ENCODE peak calls at places on chromosomes 4 and X, in nine cellular contexts. Q is nucleus accumbens; Z is lower lobe of right lung; T is dorsolateral prefrontal cortex; V is stimulated activated CD8-positive, alpha-beta memory T cell treated with anti-CD3 and anti-CD28 coated beads, Interleukin-7, amount 100 ng/mL, for 1 hour; P is T-cell; G is aorta; D is GM23248; A is left kidney. U is an unnamed sample.

GRCh38 chrX:124023838-124024238 is 62.3 kb downstream of the STAG2 start:
- DNase-seq in A (no peak), Z (no peak), P (no peak), Q (no peak), V (no peak), G (no peak), D (peak; percentile 68), T (no peak), U (no peak)

GRCh38 chrX:78517124-78517523 is 142.0 kb downstream of the RTL3 start:
- DNase-seq in D (no peak), V (no peak), A (no peak), Z (no peak), Q (no peak), T (no peak), G (no peak), P (peak; percentile 49), U (no peak)

GRCh38 chr4:47510506-47511143 is 25.6 kb downstream of the ATP10D start:
- DNase-seq in P (no peak), G (no peak), D (peak; percentile 60), V (no peak), Q (no peak), Z (no peak), A (no peak), T (no peak), U (no peak)

GRCh38 chrX:9875801-9876200 is 89.6 kb downstream of the SHROOM2 start:
- DNase-seq in T (no peak), A (no peak), G (no peak), V (no peak), Q (no peak), Z (no peak), D (no peak), P (no peak), U (no peak)

GRCh38 chrX:101357166-101357795 is 8.7 kb upstream of the TIMM8A start:
- DNase-seq in Q (no peak), A (peak; percentile 25), G (no peak), Z (no peak), T (no peak), V (no peak), P (no peak), D (peak; percentile 24), U (no peak)

GRCh38 chrX:122203399-122203798 is 980.7 kb upstream of the GRIA3 start:
- DNase-seq in T (no peak), Z (no peak), A (no peak), V (no peak), Q (no peak), G (no peak), D (no peak), P (no peak), U (no peak)

GRCh38 chr4:1337376-1337831 is 9.6 kb upstream of the UVSSA start:
- DNase-seq in T (no peak), A (no peak), P (no peak), D (peak; percentile 57), G (no peak), Q (no peak), V (no peak), Z (no peak), U (no peak)

GRCh38 chrX:136196691-136197155 is 49.4 kb downstream of the FHL1 start:
- DNase-seq in V (no peak), P (no peak), G (no peak), Z (no peak), D (no peak), A (no peak), T (no peak), Q (no peak), U (no peak)

GRCh38 chr4:48635310-48635709 is 144.8 kb downstream of the FRYL start:
- DNase-seq in D (peak; percentile 69), Q (no peak), T (no peak), P (no peak), G (no peak), V (no peak), Z (no peak), A (no peak), U (no peak)

GRCh38 chr4:38717604-38718003 is 53.6 kb downstream of the KLF3 start:
- DNase-seq in Z (no peak), G (no peak), D (peak; percentile 89), P (no peak), Q (no peak), T (no peak), V (no peak), A (no peak), U (no peak)

GRCh38 chr4:66178901-66179300 is 508.6 kb upstream of the EPHA5 start:
- DNase-seq in Q (no peak), Z (no peak), A (peak; percentile 2), T (no peak), V (no peak), D (no peak), G (no peak), P (no peak), U (peak; percentile 1)

GRCh38 chr4:185534850-185535761 is at the start of gene PDLIM3:
- DNase-seq in A (peak; percentile 90), T (no peak), P (no peak), G (peak; percentile 82), Q (peak; percentile 62), V (no peak), D (peak; percentile 51), Z (peak; percentile 64), U (peak; percentile 81)

GRCh38 chr4:4575284-4576211 is 33.7 kb upstream of the STX18 start:
- DNase-seq in V (peak; percentile 27), G (peak; percentile 80), T (no peak), P (peak; percentile 68), Q (peak; percentile 18), A (peak; percentile 91), Z (peak; percentile 84), D (peak; percentile 82), U (peak; percentile 52)

GRCh38 chrX:33336783-33337182 is 125.4 kb upstream of the DMD start:
- DNase-seq in D (peak; percentile 1), G (no peak), V (no peak), A (peak; percentile 32), P (no peak), Z (no peak), T (no peak), Q (no peak), U (peak; percentile 62)

GRCh38 chr4:140996757-140997156 is 136.5 kb downstream of the RNF150 start:
- DNase-seq in T (no peak), Q (no peak), V (no peak), G (no peak), A (peak; percentile 75), Z (no peak), D (peak; percentile 78), P (no peak), U (no peak)

GRCh38 chrX:134738986-134739744 is 80.9 kb upstream of the PLAC1 start:
- DNase-seq in A (no peak), G (no peak), V (no peak), D (no peak), Z (no peak), T (no peak), P (no peak), Q (no peak), U (no peak)

GRCh38 chr4:118954246-118954645 is 65.6 kb downstream of the SYNPO2 start:
- DNase-seq in A (no peak), Z (no peak), T (no peak), D (peak; percentile 64), P (no peak), G (no peak), V (no peak), Q (no peak), U (peak; percentile 56)

GRCh38 chr4:94722748-94723147 is 35.0 kb upstream of the BMPR1B start:
- DNase-seq in Z (no peak), G (no peak), T (no peak), A (no peak), V (no peak), Q (no peak), D (no peak), P (no peak), U (no peak)

GRCh38 chr4:89899854-89900253 is 5.2 kb downstream of the MMRN1 start:
- DNase-seq in D (no peak), P (no peak), Z (no peak), Q (no peak), A (no peak), T (no peak), G (no peak), V (no peak), U (no peak)

U was measured in midbrain.